ENCODE peak calls at places on chromosomes 5 and 9, in nine cellular contexts. L is right atrium auricular region; M is mammary epithelial cell; V is ascending aorta; Q is suprapubic skin; R is psoas muscle; G is CD8-positive, alpha-beta T cell; K is neuronal stem cell; Z is cardiac muscle cell. N is an unnamed sample. For H3K4me1, the result is how much of the 10 kb centered on the place peaks cover.

GRCh38 chr9:124221685-124222084 is 36.1 kb upstream of the NEK6 start:
- DNase-seq in L (no peak), M (no peak), V (no peak), Q (no peak), R (no peak), G (no peak), K (no peak), Z (no peak), N (no peak)

GRCh38 chr5:42896523-42896922 is 84.8 kb upstream of the SELENOP start:
- DNase-seq in L (no peak), M (no peak), V (no peak), Q (no peak), R (no peak), G (no peak), K (no peak), Z (no peak), N (no peak)

GRCh38 chr5:37738057-37738691 is 101.7 kb downstream of the GDNF start:
- DNase-seq in L (no peak), M (peak), V (no peak), Q (no peak), R (no peak), G (no peak), K (no peak), Z (peak), N (no peak)

GRCh38 chr5:145463634-145464033 is 371.5 kb downstream of the PRELID2 start:
- DNase-seq in L (no peak), M (no peak), V (no peak), Q (no peak), R (no peak), G (no peak), K (no peak), Z (peak), N (no peak)

GRCh38 chr5:100776244-100776643 is 126.8 kb downstream of the ST8SIA4 start:
- DNase-seq in L (no peak), M (no peak), V (no peak), Q (no peak), R (no peak), G (no peak), K (no peak), Z (no peak), N (no peak)

GRCh38 chr5:140007311-140007710 is 35.8 kb downstream of the NRG2 start:
- DNase-seq in L (no peak), M (no peak), V (no peak), Q (no peak), R (no peak), G (no peak), K (no peak), Z (no peak), N (no peak)

GRCh38 chr9:91192379-91192775 is 169.3 kb downstream of the AUH start:
- DNase-seq in L (peak), M (no peak), V (no peak), Q (no peak), R (no peak), G (no peak), K (no peak), Z (peak), N (no peak)

GRCh38 chr5:173328896-173329369 is 719 bp upstream of the STC2 start:
- DNase-seq in L (no peak), M (peak), V (no peak), Q (peak), R (no peak), G (no peak), K (no peak), Z (peak), N (no peak)

GRCh38 chr5:95191330-95191729 is 93.6 kb downstream of the MCTP1 start:
- DNase-seq in L (no peak), M (no peak), V (no peak), Q (no peak), R (no peak), G (no peak), K (no peak), Z (no peak), N (no peak)

GRCh38 chr5:151202381-151203139 is 21.3 kb downstream of the CCDC69 start:
- DNase-seq in L (no peak), M (peak), V (no peak), Q (peak), R (no peak), G (no peak), K (no peak), Z (peak), N (no peak)

GRCh38 chr5:115246361-115246991 is 16.2 kb downstream of the PGGT1B start:
- DNase-seq in L (no peak), M (peak), V (no peak), Q (no peak), R (no peak), G (no peak), K (peak), Z (peak), N (no peak)

GRCh38 chr9:84170521-84171141 is 169.9 kb downstream of the SLC28A3 start:
- DNase-seq in L (peak), M (peak), V (peak), Q (no peak), R (peak), G (no peak), K (no peak), Z (peak), N (peak)

GRCh38 chr5:169335806-169336205 is 34.9 kb upstream of the SLIT3 start:
- DNase-seq in L (no peak), M (no peak), V (no peak), Q (no peak), R (no peak), G (no peak), K (no peak), Z (no peak), N (no peak)

GRCh38 chr9:36151306-36152210 is 15.0 kb downstream of the GLIPR2 start:
- DNase-seq in L (no peak), M (no peak), V (peak), Q (no peak), R (peak), G (peak), K (no peak), Z (peak), N (peak)
- H3K4me1 ChIP-seq in L (under half), M (under half), V (under half), Q (under half), R (under half), G (half or more), K (under half), Z (under half), N (half or more)

GRCh38 chr9:137269231-137269772 is 8.2 kb upstream of the TOR4A start:
- DNase-seq in L (no peak), M (no peak), V (peak), Q (no peak), R (peak), G (no peak), K (no peak), Z (no peak), N (peak)
- H3K4me1 ChIP-seq in L (under half), M (under half), V (under half), Q (under half), R (under half), G (under half), K (under half), Z (under half), N (under half)

DNA sequence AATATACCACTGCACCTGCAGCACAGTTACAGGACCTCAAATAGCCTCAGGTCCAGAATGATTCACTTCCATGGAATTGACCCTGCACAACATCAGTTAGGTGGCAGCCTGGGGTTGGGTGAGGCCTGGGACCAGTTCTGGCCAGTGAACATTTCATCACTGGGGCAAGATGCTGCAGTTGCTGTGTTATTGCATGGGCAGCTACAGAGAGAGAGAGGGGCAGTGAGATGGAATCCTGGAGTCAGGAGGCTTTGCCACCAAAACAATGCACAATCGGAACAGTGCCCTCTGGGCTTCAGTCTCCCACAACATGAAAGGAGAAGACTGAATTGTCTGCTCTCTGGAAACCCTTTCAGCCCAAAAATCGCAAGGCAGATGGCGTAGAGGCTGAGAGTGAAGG is 51.8 kb downstream of the SH3TC2 start:
- DNase-seq in L (no peak), M (peak), V (no peak), Q (no peak), R (no peak), G (no peak), K (no peak), Z (no peak), N (no peak)
- H3K4me1 ChIP-seq in L (under half), M (under half), V (under half), Q (under half), R (under half), G (under half), K (under half), Z (under half), N (under half)

DNA sequence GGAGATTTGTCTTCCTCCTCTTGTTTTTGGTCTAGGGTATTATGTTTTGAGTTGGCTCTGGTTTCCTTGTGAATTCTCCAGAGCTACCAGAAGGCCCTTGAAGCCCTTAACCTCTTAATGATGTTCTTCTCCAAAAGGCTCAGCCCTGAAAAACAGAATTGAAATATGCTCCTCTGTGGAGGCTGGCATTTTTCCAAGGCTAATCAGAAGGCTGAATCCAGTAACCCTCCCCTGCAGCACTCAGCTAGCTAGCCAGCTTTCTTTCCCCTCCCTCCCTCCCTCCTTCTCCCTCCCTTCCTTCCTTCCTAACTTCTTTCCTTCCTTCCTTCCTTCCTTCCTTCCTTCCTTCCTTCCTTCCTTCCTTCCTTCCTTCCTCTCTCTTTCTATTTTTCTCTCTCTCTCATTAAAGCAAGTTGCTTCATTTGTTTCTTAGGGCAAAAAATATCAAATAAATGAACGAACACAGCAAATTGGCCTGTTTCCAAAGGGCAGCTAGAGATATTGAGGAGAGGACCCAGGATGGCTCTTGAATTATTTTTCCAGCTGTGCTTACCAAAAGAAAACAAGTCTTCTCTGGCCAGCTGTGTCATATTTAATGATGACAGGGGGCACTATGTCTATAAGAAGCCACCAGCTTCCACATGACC is 38.7 kb downstream of the JAKMIP2 start:
- DNase-seq in L (no peak), M (no peak), V (no peak), Q (no peak), R (no peak), G (no peak), K (no peak), Z (peak), N (no peak)
- H3K4me1 ChIP-seq in L (under half), M (under half), V (under half), Q (under half), R (under half), G (under half), K (under half), Z (under half), N (under half)

DNA sequence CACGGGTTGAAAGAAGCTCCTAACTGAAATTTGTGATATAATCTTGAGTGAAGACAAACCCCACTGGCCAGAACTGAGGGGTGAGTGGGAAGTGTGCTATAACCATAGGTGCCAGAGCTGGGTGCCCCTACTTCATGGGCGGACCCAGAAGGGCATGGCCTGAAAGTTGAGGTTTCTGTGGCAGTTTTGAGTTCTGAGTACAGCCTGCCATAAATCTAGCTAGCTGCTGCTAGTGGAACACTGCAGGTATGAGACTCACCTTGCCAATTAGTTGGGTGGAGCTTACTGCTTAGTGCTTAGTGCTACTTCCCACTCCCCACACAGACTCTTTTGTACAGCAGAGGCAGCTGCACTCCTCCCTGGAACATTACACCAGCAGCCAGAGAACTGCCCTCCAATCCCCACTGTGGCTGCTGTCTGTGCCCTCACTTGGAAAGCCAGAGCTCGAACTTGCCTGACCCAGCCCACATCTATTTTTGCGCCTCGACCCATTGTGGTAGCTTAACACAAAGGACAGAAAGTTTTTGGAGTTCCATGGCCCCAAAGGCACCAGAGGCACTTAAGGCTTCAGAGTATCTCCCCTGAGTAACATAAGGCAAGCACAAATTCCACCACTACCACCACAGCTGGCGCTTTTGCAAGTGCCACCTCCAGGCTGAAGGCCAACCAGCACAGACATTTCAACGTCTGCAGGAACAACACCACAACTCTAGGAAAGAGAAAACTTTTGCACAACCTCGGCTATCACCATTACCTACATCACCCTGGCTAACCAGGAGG is 27.1 kb upstream of the PTGER4 start:
- DNase-seq in L (no peak), M (no peak), V (no peak), Q (no peak), R (no peak), G (no peak), K (no peak), Z (no peak), N (no peak)
- H3K4me1 ChIP-seq in L (under half), M (under half), V (under half), Q (under half), R (under half), G (half or more), K (under half), Z (under half), N (under half)

DNA sequence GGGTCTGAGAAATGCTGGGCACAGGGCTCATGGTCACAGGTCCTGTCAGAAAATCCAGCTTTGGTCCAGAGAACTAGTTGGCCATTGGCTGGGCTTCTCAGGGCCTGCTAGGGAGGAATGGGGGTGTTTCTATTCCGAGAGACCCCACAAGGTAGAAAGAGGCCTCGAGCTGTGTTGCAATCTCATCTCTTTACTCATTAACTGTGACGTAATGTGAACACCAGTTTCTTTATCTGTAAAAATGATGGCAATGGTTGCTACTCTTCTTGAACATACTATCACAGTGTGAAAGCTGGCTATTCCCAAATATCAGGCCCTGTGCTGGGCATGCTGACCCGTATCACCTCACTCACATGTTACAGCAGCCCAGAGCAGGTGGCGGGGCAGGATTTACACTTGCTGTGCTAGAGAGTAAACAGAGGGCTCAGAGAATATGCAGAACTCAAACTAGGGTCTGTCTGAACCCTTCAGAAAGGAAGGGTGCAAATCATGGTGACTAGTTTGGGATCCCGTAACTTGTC is 35.7 kb upstream of the SLC25A51 start:
- DNase-seq in L (no peak), M (no peak), V (no peak), Q (no peak), R (no peak), G (no peak), K (no peak), Z (peak), N (no peak)
- H3K4me1 ChIP-seq in L (under half), M (half or more), V (under half), Q (under half), R (under half), G (under half), K (under half), Z (under half), N (half or more)

GRCh38 chr5:149420509-149421371 is 41.6 kb upstream of the IL17B start:
- DNase-seq in L (no peak), M (no peak), V (no peak), Q (no peak), R (peak), G (no peak), K (no peak), Z (peak), N (no peak)

GRCh38 chr5:149419532-149420485 is 40.7 kb upstream of the IL17B start:
- DNase-seq in L (no peak), M (no peak), V (no peak), Q (no peak), R (no peak), G (no peak), K (no peak), Z (peak), N (no peak)

GRCh38 chr5:149416977-149417713 is 38.1 kb upstream of the IL17B start:
- DNase-seq in L (no peak), M (no peak), V (no peak), Q (no peak), R (no peak), G (no peak), K (no peak), Z (peak), N (peak)

GRCh38 chr5:149417714-149418368 is 38.7 kb upstream of the IL17B start:
- DNase-seq in L (no peak), M (no peak), V (no peak), Q (no peak), R (no peak), G (no peak), K (no peak), Z (no peak), N (no peak)

GRCh38 chr5:149418910-149419531 is 39.9 kb upstream of the IL17B start:
- DNase-seq in L (no peak), M (no peak), V (no peak), Q (no peak), R (no peak), G (no peak), K (no peak), Z (no peak), N (no peak)
- H3K4me1 ChIP-seq in L (under half), M (under half), V (under half), Q (under half), R (under half), G (under half), K (under half), Z (half or more), N (half or more)